ENCODE peak calls at places on chromosomes 1 and 21, in seven cellular contexts. One of them, this sample, is unnamed.

GRCh38 chr1:159222075-159222865 is 17.6 kb downstream of the ACKR1 start:
- DNase-seq in vagina: no peak
- DNase-seq in right atrium auricular region: no peak
- DNase-seq in astrocyte of the spinal cord: no peak
- DNase-seq in GM10248: no peak
- DNase-seq in AG10803: no peak
- DNase-seq in GM13976: no peak
- DNase-seq in this sample: no peak

GRCh38 chr1:153507926-153508583 is 27.7 kb downstream of the S100A6 start:
- DNase-seq in vagina: no peak
- DNase-seq in right atrium auricular region: no peak
- DNase-seq in astrocyte of the spinal cord: no peak
- DNase-seq in GM10248: no peak
- DNase-seq in AG10803: no peak
- DNase-seq in GM13976: no peak
- DNase-seq in this sample: no peak

GRCh38 chr1:24425922-24426321 is 10.3 kb downstream of the NIPAL3 start:
- DNase-seq in vagina: no peak
- DNase-seq in right atrium auricular region: no peak
- DNase-seq in astrocyte of the spinal cord: no peak
- DNase-seq in GM10248: no peak
- DNase-seq in AG10803: no peak
- DNase-seq in GM13976: no peak
- DNase-seq in this sample: no peak

GRCh38 chr1:5559078-5559477 is 433.1 kb downstream of the NPHP4 start:
- DNase-seq in vagina: no peak
- DNase-seq in right atrium auricular region: no peak
- DNase-seq in astrocyte of the spinal cord: no peak
- DNase-seq in GM10248: no peak
- DNase-seq in AG10803: no peak
- DNase-seq in GM13976: no peak
- DNase-seq in this sample: no peak

GRCh38 chr1:103106426-103107321 is 1.6 kb downstream of the COL11A1 start:
- DNase-seq in vagina: no peak
- DNase-seq in right atrium auricular region: no peak
- DNase-seq in astrocyte of the spinal cord: peak
- DNase-seq in GM10248: peak
- DNase-seq in AG10803: peak
- DNase-seq in GM13976: peak
- DNase-seq in this sample: peak

GRCh38 chr1:89780721-89781120 is 40.1 kb upstream of the LRRC8D start:
- DNase-seq in vagina: no peak
- DNase-seq in right atrium auricular region: no peak
- DNase-seq in astrocyte of the spinal cord: peak
- DNase-seq in GM10248: no peak
- DNase-seq in AG10803: peak
- DNase-seq in GM13976: peak
- DNase-seq in this sample: no peak

GRCh38 chr1:8987881-8988617 is 38.2 kb downstream of the SLC2A7 start:
- DNase-seq in vagina: no peak
- DNase-seq in right atrium auricular region: no peak
- DNase-seq in astrocyte of the spinal cord: peak
- DNase-seq in GM10248: peak
- DNase-seq in AG10803: peak
- DNase-seq in GM13976: peak
- DNase-seq in this sample: no peak

GRCh38 chr1:19096036-19096833 is 113.8 kb downstream of the UBR4 start:
- DNase-seq in vagina: no peak
- DNase-seq in right atrium auricular region: no peak
- DNase-seq in astrocyte of the spinal cord: no peak
- DNase-seq in GM10248: no peak
- DNase-seq in AG10803: peak
- DNase-seq in GM13976: no peak
- DNase-seq in this sample: no peak

GRCh38 chr1:7250176-7250575 is 464.9 kb downstream of the CAMTA1 start:
- DNase-seq in vagina: peak
- DNase-seq in right atrium auricular region: no peak
- DNase-seq in astrocyte of the spinal cord: no peak
- DNase-seq in GM10248: no peak
- DNase-seq in AG10803: no peak
- DNase-seq in GM13976: no peak
- DNase-seq in this sample: no peak

GRCh38 chr1:203930343-203930742 is 68.9 kb downstream of the SNRPE start:
- DNase-seq in vagina: no peak
- DNase-seq in right atrium auricular region: no peak
- DNase-seq in astrocyte of the spinal cord: peak
- DNase-seq in GM10248: no peak
- DNase-seq in AG10803: no peak
- DNase-seq in GM13976: no peak
- DNase-seq in this sample: no peak

DNA sequence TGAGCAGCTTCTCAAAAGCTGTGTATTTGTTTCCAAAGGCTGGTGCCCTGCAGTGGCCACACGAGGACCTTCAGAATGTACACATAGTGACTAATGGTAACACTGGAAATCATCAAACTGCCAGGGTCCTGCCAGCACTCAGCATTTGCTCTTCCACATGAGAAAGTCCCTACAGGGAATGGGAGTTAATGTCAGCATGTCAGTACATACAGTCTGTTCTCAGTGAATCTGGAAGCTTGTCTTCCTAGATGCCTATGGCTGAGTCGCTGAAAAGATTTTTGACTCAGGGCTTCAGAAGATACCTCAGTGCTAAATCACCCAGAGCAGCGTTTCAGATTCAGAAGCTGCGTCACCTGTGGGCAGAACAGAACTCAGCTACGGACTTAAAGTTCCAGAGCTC is 108.2 kb downstream of the CDC7 start:
- DNase-seq in vagina: no peak
- DNase-seq in right atrium auricular region: no peak
- DNase-seq in astrocyte of the spinal cord: peak
- DNase-seq in GM10248: no peak
- DNase-seq in AG10803: peak
- DNase-seq in GM13976: no peak
- DNase-seq in this sample: no peak
- TF ChIP-seq CTCF in vagina: no peak
- TF ChIP-seq CTCF in right atrium auricular region: no peak
- TF ChIP-seq CTCF in astrocyte of the spinal cord: no peak
- TF ChIP-seq CTCF in GM10248: no peak
- TF ChIP-seq CTCF in AG10803: no peak
- TF ChIP-seq CTCF in GM13976: no peak
- TF ChIP-seq CTCF in this sample: no peak

DNA sequence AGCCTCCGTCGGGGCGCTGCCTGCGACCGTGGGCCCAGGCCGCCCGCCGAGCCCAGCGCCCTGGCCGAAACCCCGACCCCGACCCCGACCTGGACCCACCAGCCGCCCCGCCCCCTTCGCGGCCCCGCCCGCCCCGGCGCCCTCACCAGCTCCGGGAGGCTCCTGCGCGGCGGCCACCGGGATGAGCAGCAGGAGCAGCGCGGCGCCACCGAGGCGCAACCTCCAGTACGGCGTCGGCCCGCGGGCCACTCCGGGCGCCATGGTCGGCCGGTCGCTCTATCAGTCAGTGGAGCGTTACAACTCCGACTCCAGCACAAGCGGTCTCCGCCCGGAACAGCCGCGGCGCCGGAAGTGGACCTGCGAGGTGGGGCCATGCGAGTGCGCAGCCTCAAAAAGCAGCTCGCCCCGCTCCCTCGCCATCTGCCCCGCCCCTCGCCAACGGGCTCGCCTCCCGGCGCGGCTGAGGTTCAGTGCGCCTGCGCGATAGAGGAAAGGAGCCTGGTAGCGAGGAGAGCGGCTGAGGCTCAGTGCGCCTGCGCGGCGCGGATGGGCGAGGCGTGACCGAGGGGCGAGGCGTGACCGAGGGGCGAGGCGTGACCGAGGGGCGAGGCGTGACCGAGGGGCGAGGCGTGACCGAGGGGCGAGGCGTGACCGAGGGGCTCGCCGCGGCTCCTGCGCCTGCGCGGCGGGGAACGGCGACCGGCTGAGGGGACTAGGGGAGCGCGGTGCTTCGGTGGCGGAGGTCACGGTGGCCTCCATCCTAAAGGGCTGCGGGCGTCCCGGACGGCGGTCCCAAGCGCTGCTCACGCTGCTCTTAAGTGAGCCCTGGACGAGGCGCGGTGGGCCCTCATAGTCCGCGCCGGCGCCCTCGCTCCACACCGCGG is at the start of gene PTTG1IP:
- DNase-seq in vagina: peak
- DNase-seq in right atrium auricular region: peak
- DNase-seq in astrocyte of the spinal cord: peak
- DNase-seq in GM10248: peak
- DNase-seq in AG10803: peak
- DNase-seq in GM13976: peak
- DNase-seq in this sample: peak
- TF ChIP-seq CTCF in vagina: no peak
- TF ChIP-seq CTCF in right atrium auricular region: no peak
- TF ChIP-seq CTCF in astrocyte of the spinal cord: no peak
- TF ChIP-seq CTCF in GM10248: no peak
- TF ChIP-seq CTCF in AG10803: no peak
- TF ChIP-seq CTCF in GM13976: no peak
- TF ChIP-seq CTCF in this sample: no peak

GRCh38 chr1:226810681-226811080 is 59.7 kb upstream of the PSEN2 start:
- DNase-seq in vagina: no peak
- DNase-seq in right atrium auricular region: no peak
- DNase-seq in astrocyte of the spinal cord: no peak
- DNase-seq in GM10248: no peak
- DNase-seq in AG10803: no peak
- DNase-seq in GM13976: no peak
- DNase-seq in this sample: no peak
- TF ChIP-seq CTCF in vagina: no peak
- TF ChIP-seq CTCF in right atrium auricular region: no peak
- TF ChIP-seq CTCF in astrocyte of the spinal cord: no peak
- TF ChIP-seq CTCF in GM10248: no peak
- TF ChIP-seq CTCF in AG10803: no peak
- TF ChIP-seq CTCF in GM13976: no peak
- TF ChIP-seq CTCF in this sample: no peak

GRCh38 chr1:246117066-246117791 is 389.9 kb downstream of the SMYD3 start:
- DNase-seq in vagina: no peak
- DNase-seq in right atrium auricular region: no peak
- DNase-seq in astrocyte of the spinal cord: peak
- DNase-seq in GM10248: peak
- DNase-seq in AG10803: peak
- DNase-seq in GM13976: peak
- DNase-seq in this sample: no peak
- TF ChIP-seq CTCF in vagina: no peak
- TF ChIP-seq CTCF in right atrium auricular region: peak
- TF ChIP-seq CTCF in astrocyte of the spinal cord: peak
- TF ChIP-seq CTCF in GM10248: peak
- TF ChIP-seq CTCF in AG10803: peak
- TF ChIP-seq CTCF in GM13976: peak
- TF ChIP-seq CTCF in this sample: peak

DNA sequence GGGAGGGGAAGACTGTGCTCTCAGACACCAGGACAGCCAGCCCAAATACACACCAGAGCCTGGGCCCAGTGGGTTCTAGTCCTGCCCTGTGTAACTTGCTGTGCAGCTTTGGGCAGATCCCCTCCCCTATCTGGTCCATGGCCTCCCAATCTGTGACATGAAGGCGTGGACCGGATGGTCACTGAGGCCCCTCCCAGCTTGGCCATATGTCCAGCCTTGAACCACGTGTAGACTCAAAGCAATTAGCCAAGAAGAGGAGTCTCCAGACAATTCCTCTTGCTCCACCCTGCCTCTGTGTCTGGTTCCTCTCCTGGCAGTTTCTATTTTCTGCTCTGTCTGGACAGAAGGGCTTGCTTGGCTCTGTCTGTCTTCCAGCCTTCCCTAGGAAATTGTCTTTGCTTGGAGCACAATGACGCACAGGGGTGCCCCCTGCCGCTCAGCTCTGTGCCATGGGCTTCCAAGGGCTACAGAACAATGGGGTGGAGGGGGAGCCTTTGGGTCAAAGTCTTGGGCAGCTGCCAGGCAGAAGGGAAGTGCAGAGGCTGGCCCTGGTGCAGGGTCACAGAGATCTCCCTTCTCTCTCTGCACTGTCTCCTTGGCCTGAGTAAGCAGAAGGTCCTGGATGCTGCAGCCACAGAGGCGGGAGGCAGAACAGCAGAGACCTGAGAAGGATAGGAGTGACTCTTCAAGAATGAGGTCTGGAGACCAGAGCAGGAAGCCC is 66.1 kb downstream of the TENT5C start:
- DNase-seq in vagina: peak
- DNase-seq in right atrium auricular region: peak
- DNase-seq in astrocyte of the spinal cord: peak
- DNase-seq in GM10248: no peak
- DNase-seq in AG10803: peak
- DNase-seq in GM13976: no peak
- DNase-seq in this sample: peak
- TF ChIP-seq CTCF in vagina: no peak
- TF ChIP-seq CTCF in right atrium auricular region: peak
- TF ChIP-seq CTCF in astrocyte of the spinal cord: peak
- TF ChIP-seq CTCF in GM10248: no peak
- TF ChIP-seq CTCF in AG10803: peak
- TF ChIP-seq CTCF in GM13976: peak
- TF ChIP-seq CTCF in this sample: peak